ENCODE peak calls at places on chromosomes 7 and 10, in four cellular contexts. U is BJ, J is fibroblast of pulmonary artery, X is frontal cortex. V is an unnamed sample.

GRCh38 chr10:69237528-69238159 is 17.5 kb downstream of the HKDC1 start:
- DNase-seq in J (peak), U (no peak), X (peak), V (peak)

GRCh38 chr10:15245530-15245929 is 77.0 kb upstream of the NMT2 start:
- DNase-seq in J (no peak), U (no peak), X (no peak), V (peak)

GRCh38 chr7:158097511-158098124 is 490.0 kb downstream of the PTPRN2 start:
- DNase-seq in X (no peak), J (no peak), U (no peak), V (no peak)

GRCh38 chr7:50436133-50436802 is 13.9 kb downstream of the FIGNL1 start:
- DNase-seq in X (no peak), J (peak), U (peak), V (peak)

GRCh38 chr10:119449760-119450461 is 92.6 kb downstream of the RGS10 start:
- DNase-seq in J (peak), X (no peak), U (no peak), V (no peak)

GRCh38 chr7:4734587-4735365 is 40.6 kb upstream of the AP5Z1 start:
- DNase-seq in J (no peak), X (no peak), U (no peak), V (no peak)

GRCh38 chr7:151433721-151434400 is 6.1 kb downstream of the CRYGN start:
- DNase-seq in X (no peak), U (no peak), J (no peak), V (no peak)

GRCh38 chr10:45433716-45434469 is 59.9 kb downstream of the ALOX5 start:
- DNase-seq in J (no peak), X (no peak), U (no peak), V (no peak)

GRCh38 chr7:79182283-79182682 is 271.2 kb downstream of the MAGI2 start:
- DNase-seq in X (no peak), U (peak), J (peak), V (no peak)

GRCh38 chr7:143345428-143345900 is 17.0 kb downstream of the FAM131B start:
- DNase-seq in U (no peak), J (peak), X (no peak), V (peak)

GRCh38 chr10:15442056-15442455 is 71.0 kb upstream of the FAM171A1 start:
- DNase-seq in U (no peak), J (no peak), X (no peak), V (no peak)

GRCh38 chr10:87931836-87932230 is 68.4 kb downstream of the PTEN start:
- DNase-seq in J (no peak), U (no peak), X (no peak), V (no peak)

GRCh38 chr10:98031440-98031839 is 1.0 kb upstream of the CRTAC1 start:
- DNase-seq in X (no peak), U (no peak), J (no peak), V (no peak)

GRCh38 chr7:74138334-74138867 is 35.8 kb upstream of the EIF4H start:
- DNase-seq in J (no peak), U (no peak), X (no peak), V (no peak)

GRCh38 chr10:132815161-132815857 is 29.4 kb upstream of the NKX6-2 start:
- DNase-seq in J (no peak), U (no peak), X (no peak), V (no peak)

GRCh38 chr7:150778738-150779301 is 21.3 kb downstream of the TMEM176B start:
- DNase-seq in J (peak), U (peak), X (peak), V (peak)

GRCh38 chr10:13499150-13499549 is 29.7 kb downstream of the BEND7 start:
- DNase-seq in U (no peak), X (no peak), J (no peak), V (no peak)

GRCh38 chr10:18332048-18332447 is 191.8 kb downstream of the CACNB2 start:
- DNase-seq in J (no peak), U (no peak), X (no peak), V (no peak)

GRCh38 chr10:60147576-60148265 is 241.4 kb upstream of the CCDC6 start:
- DNase-seq in X (no peak), J (no peak), U (no peak), V (no peak)